ENCODE peak calls at places on chromosomes 16 and 17, in six cellular contexts. I is tibial nerve, F is right lobe of liver, V is thyroid gland, D is transverse colon, A is spleen. L is an unnamed sample.

GRCh38 chr17:79393358-79394038 is 217.4 kb downstream of the RBFOX3 start:
- DNase-seq in I (peak; percentile 87), F (peak; percentile 77), V (peak; percentile 82), D (peak; percentile 80), A (peak; percentile 92), L (no peak)

GRCh38 chr16:89241187-89242003 is 23.9 kb downstream of the ZNF778 start:
- DNase-seq in I (peak; percentile 66), F (peak; percentile 73), V (peak; percentile 53), D (peak; percentile 74), A (peak; percentile 94), L (no peak)

GRCh38 chr16:20610192-20610891 is 34.2 kb upstream of the ACSM2B start:
- DNase-seq in I (no peak), F (no peak), V (peak; percentile 79), D (no peak), A (no peak), L (no peak)

GRCh38 chr17:29514792-29515191 is 52.0 kb downstream of the ABHD15 start:
- DNase-seq in I (no peak), F (no peak), V (peak; percentile 60), D (no peak), A (no peak), L (no peak)

GRCh38 chr16:79261461-79261860 is 339.1 kb downstream of the MAF start:
- DNase-seq in I (no peak), F (peak; percentile 70), V (peak; percentile 49), D (peak; percentile 52), A (peak; percentile 80), L (no peak)

GRCh38 chr16:50368410-50369132 is at the start of gene BRD7:
- DNase-seq in I (peak; percentile 27), F (peak; percentile 65), V (peak; percentile 64), D (peak; percentile 64), A (peak; percentile 92), L (no peak)

GRCh38 chr16:1048442-1049112 is 24.0 kb upstream of the SSTR5 start:
- DNase-seq in I (peak; percentile 33), F (no peak), V (no peak), D (peak; percentile 14), A (no peak), L (no peak)

GRCh38 chr17:13346081-13346533 is 255.6 kb downstream of the HS3ST3A1 start:
- DNase-seq in I (no peak), F (no peak), V (no peak), D (no peak), A (no peak), L (no peak)

GRCh38 chr17:50062323-50063243 is 6.7 kb downstream of the ITGA3 start:
- DNase-seq in I (no peak), F (no peak), V (peak; percentile 99), D (peak; percentile 88), A (peak; percentile 54), L (no peak)

GRCh38 chr16:25721439-25721838 is 29.7 kb downstream of the HS3ST4 start:
- DNase-seq in I (no peak), F (no peak), V (no peak), D (no peak), A (no peak), L (no peak)

GRCh38 chr16:3548859-3549258 is 28.3 kb downstream of the NLRC3 start:
- DNase-seq in I (no peak), F (no peak), V (no peak), D (no peak), A (no peak), L (no peak)

GRCh38 chr17:65287040-65287439 is 149.9 kb downstream of the RGS9 start:
- DNase-seq in I (no peak), F (no peak), V (no peak), D (no peak), A (no peak), L (peak; percentile 67)

GRCh38 chr16:69107311-69107962 is 2.0 kb downstream of the HAS3 start:
- DNase-seq in I (no peak), F (no peak), V (peak; percentile 60), D (peak; percentile 72), A (peak; percentile 69), L (no peak)

GRCh38 chr16:11862489-11862888 is 11.1 kb upstream of the RSL1D1 start:
- DNase-seq in I (no peak), F (no peak), V (no peak), D (no peak), A (no peak), L (no peak)

GRCh38 chr16:65959978-65960377 is 406.5 kb upstream of the CDH5 start:
- DNase-seq in I (no peak), F (no peak), V (no peak), D (no peak), A (no peak), L (no peak)

GRCh38 chr17:47660064-47660492 is 10.4 kb downstream of the KPNB1 start:
- DNase-seq in I (no peak), F (no peak), V (no peak), D (no peak), A (no peak), L (no peak)

GRCh38 chr17:55814377-55814776 is 63.5 kb downstream of the PCTP start:
- DNase-seq in I (no peak), F (peak; percentile 63), V (peak; percentile 81), D (no peak), A (no peak), L (no peak)

GRCh38 chr16:30588651-30589050 is 3.2 kb upstream of the ZNF785 start:
- DNase-seq in I (no peak), F (no peak), V (no peak), D (no peak), A (no peak), L (no peak)

GRCh38 chr16:23302045-23302956 is at the start of gene SCNN1B:
- DNase-seq in I (no peak), F (no peak), V (peak; percentile 81), D (peak; percentile 86), A (no peak), L (no peak)

GRCh38 chr16:47043200-47043599 is 69.7 kb upstream of the DNAJA2 start:
- DNase-seq in I (no peak), F (no peak), V (no peak), D (no peak), A (no peak), L (no peak)

GRCh38 chr16:4016648-4017047 is 99.6 kb downstream of the ADCY9 start:
- DNase-seq in I (no peak), F (no peak), V (no peak), D (no peak), A (no peak), L (no peak)

GRCh38 chr17:42275527-42276358 is 448 bp downstream of the STAT5B start:
- DNase-seq in I (peak; percentile 42), F (peak; percentile 45), V (peak; percentile 5), D (peak; percentile 19), A (peak; percentile 74), L (no peak)

GRCh38 chr17:63841350-63842172 is 924 bp downstream of the SMARCD2 start:
- DNase-seq in I (peak; percentile 54), F (peak; percentile 79), V (peak; percentile 56), D (peak; percentile 65), A (peak; percentile 88), L (no peak)

GRCh38 chr16:87363771-87364476 is 19.7 kb downstream of the FBXO31 start:
- DNase-seq in I (no peak), F (no peak), V (peak; percentile 68), D (peak; percentile 33), A (no peak), L (no peak)

DNA sequence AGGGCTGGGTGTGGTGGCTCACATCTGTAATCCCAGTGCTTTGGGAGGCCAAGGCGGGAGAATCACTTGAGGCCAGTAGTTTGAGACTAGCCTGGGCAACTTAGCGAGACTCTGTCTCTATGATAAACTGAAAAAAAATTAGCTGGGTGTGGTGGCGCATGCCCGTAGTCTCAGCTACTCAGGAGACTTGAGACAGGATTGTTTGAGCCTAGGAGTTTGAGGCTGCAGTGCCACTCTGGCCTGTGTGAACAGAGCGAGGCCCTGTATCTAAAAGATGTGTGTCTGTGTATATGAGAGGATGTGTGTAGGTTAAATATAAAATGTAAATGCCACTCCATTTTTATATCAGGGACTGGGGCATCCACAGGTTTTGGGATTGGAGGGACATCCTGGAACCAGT is 13.4 kb downstream of the SEC14L1 start:
- DNase-seq in I (no peak), F (no peak), V (no peak), D (no peak), A (no peak), L (no peak)
- TF ChIP-seq POLR2A in I (no peak), F (no peak), V (no peak), D (no peak), A (no peak), L (no peak)

GRCh38 chr17:18183334-18184142 is at the start of gene ALKBH5:
- DNase-seq in I (peak; percentile 96), F (peak; percentile 99), V (peak; percentile 98), D (peak; percentile 97), A (peak; percentile 98), L (peak; percentile 99)
- TF ChIP-seq CTCF in I (peak; percentile 56), F (peak; percentile 20), V (peak; percentile 11), D (no peak), A (peak; percentile 52), L (no peak)

DNA sequence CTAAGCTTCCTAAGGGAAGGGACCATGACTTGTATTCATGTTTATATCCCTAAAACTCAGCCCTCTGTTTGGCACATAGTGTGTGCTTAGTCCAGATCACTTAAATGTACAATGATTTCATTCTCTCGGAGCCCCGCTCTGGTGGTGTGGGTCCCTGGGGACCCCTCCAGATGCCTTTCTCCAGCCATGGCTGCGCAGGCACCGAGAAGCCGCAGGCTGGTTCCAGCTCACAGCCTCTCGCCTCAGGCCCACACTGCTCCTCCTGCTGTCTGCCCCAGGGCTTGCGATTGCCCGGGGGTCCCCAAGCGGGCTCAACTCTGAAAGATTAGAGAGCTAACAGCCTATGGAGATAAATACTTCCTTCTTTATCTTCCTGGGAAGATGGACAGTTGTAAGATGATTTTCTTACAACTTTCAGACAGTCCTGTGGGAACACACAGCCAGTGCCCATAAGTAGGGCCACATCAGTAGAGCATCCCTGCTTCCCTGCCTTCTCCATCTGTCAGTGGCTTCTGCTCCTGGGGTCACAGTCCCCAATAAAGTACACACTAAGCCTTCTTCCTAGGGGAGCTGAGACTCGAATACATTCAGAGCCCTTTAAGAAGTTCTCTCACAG is 66.2 kb downstream of the CENPV start:
- DNase-seq in I (peak; percentile 19), F (no peak), V (no peak), D (peak; percentile 31), A (peak; percentile 91), L (no peak)
- H3K4me3 ChIP-seq in I (no peak overlapping the region), F (no peak overlapping the region), V (no peak overlapping the region), D (no peak overlapping the region), A (no peak overlapping the region), L (no peak overlapping the region)

GRCh38 chr16:27361987-27362386 is 40.0 kb upstream of the IL21R start:
- DNase-seq in I (no peak), F (no peak), V (no peak), D (no peak), A (no peak), L (no peak)

GRCh38 chr16:27362570-27363245 is 39.3 kb upstream of the IL21R start:
- DNase-seq in I (no peak), F (no peak), V (no peak), D (no peak), A (no peak), L (no peak)

GRCh38 chr16:27364493-27365141 is 37.4 kb upstream of the IL21R start:
- DNase-seq in I (no peak), F (peak; percentile 87), V (no peak), D (peak; percentile 42), A (no peak), L (no peak)

GRCh38 chr16:27363797-27364196 is 38.2 kb upstream of the IL21R start:
- DNase-seq in I (no peak), F (peak; percentile 99), V (peak; percentile 68), D (peak; percentile 91), A (no peak), L (no peak)

DNA sequence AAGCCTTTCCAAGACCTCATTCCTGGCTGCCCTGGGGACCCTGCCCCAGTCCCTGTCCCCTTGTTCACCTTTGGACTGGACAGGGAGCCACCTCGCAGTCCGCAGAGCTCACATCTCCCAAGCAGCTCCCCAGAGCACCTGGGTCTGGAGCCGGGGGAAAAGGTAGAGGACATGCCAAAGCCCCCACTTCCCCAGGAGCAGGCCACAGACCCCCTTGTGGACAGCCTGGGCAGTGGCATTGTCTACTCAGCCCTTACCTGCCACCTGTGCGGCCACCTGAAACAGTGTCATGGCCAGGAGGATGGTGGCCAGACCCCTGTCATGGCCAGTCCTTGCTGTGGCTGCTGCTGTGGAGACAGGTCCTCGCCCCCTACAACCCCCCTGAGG is 38.7 kb upstream of the IL21R start:
- DNase-seq in I (no peak), F (no peak), V (no peak), D (no peak), A (no peak), L (no peak)
- TF ChIP-seq POLR2A in I (no peak), F (no peak), V (no peak), D (no peak), A (no peak), L (no peak)